ENCODE peak calls at places on chromosomes 12 and 14, in seven cellular contexts. T is AG08395; C is stimulated activated CD4-positive, alpha-beta T cell treated with anti-CD3 and anti-CD28 coated beads, Interleukin-2, amount 100 ng/mL, for 48 hours; M is RPMI8226; R is activated T-cell treated with anti-CD3 and anti-CD28 coated beads, Interleukin-2, amount 50 U/mL, for 24 hours; J is effector CD8-positive, alpha-beta T cell; B is COLO829. W is an unnamed sample.

GRCh38 chr14:70755655-70756054 is 53.7 kb downstream of the MAP3K9 start:
- DNase-seq in T (no peak), C (no peak), M (no peak), R (no peak), J (no peak), B (no peak), W (no peak)

GRCh38 chr12:131274906-131275305 is 321.2 kb downstream of the ADGRD1 start:
- DNase-seq in T (no peak), C (no peak), M (no peak), R (no peak), J (no peak), B (no peak), W (no peak)

GRCh38 chr14:62436256-62436655 is 609.0 kb downstream of the KCNH5 start:
- DNase-seq in T (no peak), C (no peak), M (no peak), R (no peak), J (no peak), B (no peak), W (no peak)

GRCh38 chr14:99604766-99605298 is 825 bp upstream of the CCDC85C start:
- DNase-seq in T (peak; percentile 38), C (peak; percentile 6), M (peak; percentile 39), R (peak; percentile 66), J (no peak), B (peak; percentile 17), W (peak; percentile 73)

GRCh38 chr14:95948608-95949007 is 72.0 kb downstream of the TUNAR start:
- DNase-seq in T (no peak), C (no peak), M (no peak), R (no peak), J (no peak), B (no peak), W (no peak)

GRCh38 chr14:33120966-33121365 is 182.3 kb downstream of the NPAS3 start:
- DNase-seq in T (no peak), C (no peak), M (no peak), R (no peak), J (no peak), B (no peak), W (no peak)

GRCh38 chr14:77268989-77269595 is 1.9 kb downstream of the NGB start:
- DNase-seq in T (no peak), C (no peak), M (peak; percentile 82), R (no peak), J (no peak), B (no peak), W (no peak)

GRCh38 chr14:31059152-31059924 is 33.2 kb upstream of the STRN3 start:
- DNase-seq in T (peak; percentile 41), C (no peak), M (no peak), R (no peak), J (no peak), B (no peak), W (no peak)

GRCh38 chr12:98980508-98980907 is 335.4 kb downstream of the APAF1 start:
- DNase-seq in T (no peak), C (no peak), M (no peak), R (no peak), J (no peak), B (no peak), W (no peak)

GRCh38 chr12:89160716-89161123 is 191.6 kb downstream of the DUSP6 start:
- DNase-seq in T (peak; percentile 74), C (peak; percentile 35), M (peak; percentile 75), R (peak; percentile 56), J (no peak), B (peak; percentile 61), W (no peak)

GRCh38 chr12:132582058-132582420 is 28.3 kb downstream of the LRCOL1 start:
- DNase-seq in T (peak; percentile 46), C (no peak), M (no peak), R (no peak), J (no peak), B (no peak), W (no peak)

GRCh38 chr14:25431211-25432076 is 381.5 kb upstream of the STXBP6 start:
- DNase-seq in T (no peak), C (no peak), M (peak; percentile 4), R (no peak), J (no peak), B (peak; percentile 28), W (no peak)

GRCh38 chr14:103155013-103155412 is 31.8 kb downstream of the TNFAIP2 start:
- DNase-seq in T (peak; percentile 96), C (no peak), M (peak; percentile 63), R (no peak), J (no peak), B (peak; percentile 88), W (no peak)

GRCh38 chr12:96210376-96211055 is 16.3 kb downstream of the ELK3 start:
- DNase-seq in T (no peak), C (no peak), M (no peak), R (peak; percentile 67), J (no peak), B (no peak), W (peak; percentile 62)

GRCh38 chr12:117044790-117045174 is 54.4 kb downstream of the TESC start:
- DNase-seq in T (no peak), C (no peak), M (no peak), R (no peak), J (no peak), B (no peak), W (no peak)